ENCODE peak calls at places on chromosomes 5 and 9, in seven cellular contexts. One of them, this sample, is unnamed.

GRCh38 chr5:101390317-101390908 is 487.3 kb upstream of the ST8SIA4 start:
- DNase-seq in breast epithelium: no peak
- DNase-seq in ovary: no peak
- DNase-seq in HepG2: peak; percentile 46
- DNase-seq in spleen: no peak
- DNase-seq in GM12892: no peak
- DNase-seq in GM12891: no peak
- DNase-seq in this sample: peak; percentile 62

GRCh38 chr5:84239509-84239908 is 145.2 kb downstream of the EDIL3 start:
- DNase-seq in breast epithelium: no peak
- DNase-seq in ovary: no peak
- DNase-seq in HepG2: no peak
- DNase-seq in spleen: no peak
- DNase-seq in GM12892: no peak
- DNase-seq in GM12891: no peak
- DNase-seq in this sample: no peak

GRCh38 chr5:113122053-113122452 is 145.5 kb downstream of the DCP2 start:
- DNase-seq in breast epithelium: no peak
- DNase-seq in ovary: peak; percentile 65
- DNase-seq in HepG2: no peak
- DNase-seq in spleen: no peak
- DNase-seq in GM12892: no peak
- DNase-seq in GM12891: no peak
- DNase-seq in this sample: no peak

GRCh38 chr5:220008-220407 is 1.9 kb downstream of the SDHA start:
- DNase-seq in breast epithelium: no peak
- DNase-seq in ovary: no peak
- DNase-seq in HepG2: no peak
- DNase-seq in spleen: no peak
- DNase-seq in GM12892: no peak
- DNase-seq in GM12891: no peak
- DNase-seq in this sample: peak; percentile 24

GRCh38 chr9:81609782-81610738 is 79.3 kb downstream of the TLE1 start:
- DNase-seq in breast epithelium: no peak
- DNase-seq in ovary: no peak
- DNase-seq in HepG2: peak; percentile 94
- DNase-seq in spleen: no peak
- DNase-seq in GM12892: no peak
- DNase-seq in GM12891: no peak
- DNase-seq in this sample: no peak

GRCh38 chr5:14331377-14331776 is 188.2 kb downstream of the TRIO start:
- DNase-seq in breast epithelium: no peak
- DNase-seq in ovary: no peak
- DNase-seq in HepG2: no peak
- DNase-seq in spleen: no peak
- DNase-seq in GM12892: no peak
- DNase-seq in GM12891: peak; percentile 19
- DNase-seq in this sample: no peak

GRCh38 chr9:95336281-95336680 is 18.8 kb upstream of the FANCC start:
- DNase-seq in breast epithelium: no peak
- DNase-seq in ovary: no peak
- DNase-seq in HepG2: peak; percentile 30
- DNase-seq in spleen: no peak
- DNase-seq in GM12892: no peak
- DNase-seq in GM12891: no peak
- DNase-seq in this sample: peak; percentile 56

GRCh38 chr9:98551511-98552286 is 157.0 kb downstream of the GABBR2 start:
- DNase-seq in breast epithelium: peak; percentile 2
- DNase-seq in ovary: no peak
- DNase-seq in HepG2: no peak
- DNase-seq in spleen: no peak
- DNase-seq in GM12892: no peak
- DNase-seq in GM12891: no peak
- DNase-seq in this sample: no peak

GRCh38 chr5:6686916-6687409 is 26.3 kb upstream of the TENT4A start:
- DNase-seq in breast epithelium: no peak
- DNase-seq in ovary: no peak
- DNase-seq in HepG2: peak; percentile 42
- DNase-seq in spleen: no peak
- DNase-seq in GM12892: no peak
- DNase-seq in GM12891: no peak
- DNase-seq in this sample: peak; percentile 23

GRCh38 chr5:181186902-181187499 is 18.0 kb downstream of the TRIM7 start:
- DNase-seq in breast epithelium: no peak
- DNase-seq in ovary: no peak
- DNase-seq in HepG2: no peak
- DNase-seq in spleen: peak; percentile 64
- DNase-seq in GM12892: no peak
- DNase-seq in GM12891: no peak
- DNase-seq in this sample: no peak

GRCh38 chr5:53035868-53036381 is 46.8 kb downstream of the ITGA2 start:
- DNase-seq in breast epithelium: no peak
- DNase-seq in ovary: no peak
- DNase-seq in HepG2: no peak
- DNase-seq in spleen: no peak
- DNase-seq in GM12892: no peak
- DNase-seq in GM12891: no peak
- DNase-seq in this sample: no peak

GRCh38 chr5:123708074-123708806 is 196.3 kb downstream of the CSNK1G3 start:
- DNase-seq in breast epithelium: no peak
- DNase-seq in ovary: no peak
- DNase-seq in HepG2: no peak
- DNase-seq in spleen: no peak
- DNase-seq in GM12892: no peak
- DNase-seq in GM12891: no peak
- DNase-seq in this sample: no peak

GRCh38 chr5:156354571-156354970 is 27.6 kb downstream of the SGCD start:
- DNase-seq in breast epithelium: no peak
- DNase-seq in ovary: no peak
- DNase-seq in HepG2: no peak
- DNase-seq in spleen: no peak
- DNase-seq in GM12892: no peak
- DNase-seq in GM12891: no peak
- DNase-seq in this sample: no peak

GRCh38 chr5:106825379-106825778 is 845.4 kb downstream of the EFNA5 start:
- DNase-seq in breast epithelium: no peak
- DNase-seq in ovary: no peak
- DNase-seq in HepG2: no peak
- DNase-seq in spleen: no peak
- DNase-seq in GM12892: no peak
- DNase-seq in GM12891: no peak
- DNase-seq in this sample: no peak

GRCh38 chr9:14535161-14535930 is 157.9 kb downstream of the ZDHHC21 start:
- DNase-seq in breast epithelium: no peak
- DNase-seq in ovary: no peak
- DNase-seq in HepG2: no peak
- DNase-seq in spleen: no peak
- DNase-seq in GM12892: no peak
- DNase-seq in GM12891: no peak
- DNase-seq in this sample: no peak

GRCh38 chr9:109403766-109404320 is 83.0 kb upstream of the EPB41L4B start:
- DNase-seq in breast epithelium: no peak
- DNase-seq in ovary: no peak
- DNase-seq in HepG2: no peak
- DNase-seq in spleen: no peak
- DNase-seq in GM12892: no peak
- DNase-seq in GM12891: no peak
- DNase-seq in this sample: no peak

DNA sequence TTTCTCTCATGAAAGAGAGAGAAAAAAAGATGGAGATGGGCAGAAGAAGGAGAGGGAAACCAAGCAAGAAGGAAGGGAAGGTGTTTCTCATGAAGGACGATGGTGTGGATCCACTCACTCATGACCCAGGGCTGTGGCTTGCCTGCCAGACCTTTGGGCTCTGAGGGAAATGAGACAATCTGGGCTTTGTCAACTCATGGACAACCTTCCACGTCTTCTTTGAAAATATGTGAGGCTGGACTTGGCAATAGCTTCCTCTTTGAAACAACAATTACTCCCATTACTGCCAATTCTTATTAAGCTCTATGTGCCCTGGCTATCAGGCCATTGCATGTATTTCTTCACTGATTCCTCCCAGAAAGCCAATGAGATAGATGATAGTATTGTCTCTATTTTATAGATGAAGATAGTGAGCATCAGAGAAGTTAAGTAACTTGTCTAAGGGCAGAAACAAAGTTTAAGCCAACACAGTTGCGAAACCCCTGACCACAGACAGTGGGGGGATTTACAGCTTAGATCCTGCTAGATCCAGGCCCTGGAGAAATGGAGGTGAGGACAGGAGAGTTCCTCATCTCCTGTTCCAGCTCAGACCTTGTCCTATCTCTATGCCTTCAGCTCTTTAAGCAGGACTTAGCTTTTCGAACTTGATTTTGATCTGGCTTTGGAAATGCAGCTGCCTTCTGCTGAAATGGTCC is 132.4 kb downstream of the GCNT1 start:
- DNase-seq in breast epithelium: no peak
- DNase-seq in ovary: no peak
- DNase-seq in HepG2: no peak
- DNase-seq in spleen: no peak
- DNase-seq in GM12892: no peak
- DNase-seq in GM12891: no peak
- DNase-seq in this sample: no peak
- TF ChIP-seq POLR2A in breast epithelium: no peak
- TF ChIP-seq POLR2A in ovary: no peak
- TF ChIP-seq POLR2A in HepG2: no peak
- TF ChIP-seq POLR2A in spleen: no peak
- TF ChIP-seq POLR2A in GM12892: no peak
- TF ChIP-seq POLR2A in GM12891: no peak
- TF ChIP-seq POLR2A in this sample: no peak

GRCh38 chr5:149410721-149411432 is 31.8 kb upstream of the IL17B start:
- DNase-seq in breast epithelium: peak; percentile 36
- DNase-seq in ovary: no peak
- DNase-seq in HepG2: peak; percentile 30
- DNase-seq in spleen: no peak
- DNase-seq in GM12892: no peak
- DNase-seq in GM12891: no peak
- DNase-seq in this sample: no peak

GRCh38 chr5:149413477-149414210 is 34.6 kb upstream of the IL17B start:
- DNase-seq in breast epithelium: no peak
- DNase-seq in ovary: no peak
- DNase-seq in HepG2: no peak
- DNase-seq in spleen: no peak
- DNase-seq in GM12892: no peak
- DNase-seq in GM12891: no peak
- DNase-seq in this sample: no peak

GRCh38 chr5:149410071-149410470 is 31.0 kb upstream of the IL17B start:
- DNase-seq in breast epithelium: no peak
- DNase-seq in ovary: peak; percentile 16
- DNase-seq in HepG2: no peak
- DNase-seq in spleen: no peak
- DNase-seq in GM12892: no peak
- DNase-seq in GM12891: no peak
- DNase-seq in this sample: no peak

GRCh38 chr5:149412783-149413476 is 33.8 kb upstream of the IL17B start:
- DNase-seq in breast epithelium: no peak
- DNase-seq in ovary: peak; percentile 53
- DNase-seq in HepG2: no peak
- DNase-seq in spleen: no peak
- DNase-seq in GM12892: no peak
- DNase-seq in GM12891: no peak
- DNase-seq in this sample: no peak

GRCh38 chr5:149411738-149412519 is 32.8 kb upstream of the IL17B start:
- DNase-seq in breast epithelium: peak; percentile 19
- DNase-seq in ovary: no peak
- DNase-seq in HepG2: no peak
- DNase-seq in spleen: no peak
- DNase-seq in GM12892: no peak
- DNase-seq in GM12891: no peak
- DNase-seq in this sample: no peak
- TF ChIP-seq POLR2A in breast epithelium: no peak
- TF ChIP-seq POLR2A in ovary: no peak
- TF ChIP-seq POLR2A in HepG2: no peak
- TF ChIP-seq POLR2A in spleen: no peak
- TF ChIP-seq POLR2A in GM12892: no peak
- TF ChIP-seq POLR2A in GM12891: no peak
- TF ChIP-seq POLR2A in this sample: no peak

DNA sequence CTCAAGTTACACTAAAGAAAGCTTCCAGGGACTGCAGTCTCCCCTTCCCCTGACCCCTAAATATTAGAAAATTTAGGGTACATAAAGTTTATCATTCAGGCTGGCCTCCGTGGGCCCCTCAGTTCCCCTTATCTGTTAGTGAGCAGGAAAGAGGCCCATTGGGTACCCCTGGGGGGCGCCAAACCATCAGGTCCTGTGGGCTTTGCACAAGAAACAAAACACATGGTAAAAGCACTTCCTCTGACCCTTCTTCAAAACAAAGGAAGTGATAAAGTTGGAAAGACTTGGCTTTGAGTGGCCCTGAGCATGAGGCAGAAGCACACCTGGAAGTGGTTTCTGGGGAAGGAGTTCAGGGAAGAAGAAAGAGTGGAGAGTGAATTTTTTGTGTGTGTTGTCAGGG is 213.0 kb downstream of the SMARCA2 start:
- DNase-seq in breast epithelium: no peak
- DNase-seq in ovary: peak; percentile 32
- DNase-seq in HepG2: no peak
- DNase-seq in spleen: no peak
- DNase-seq in GM12892: no peak
- DNase-seq in GM12891: no peak
- DNase-seq in this sample: peak; percentile 32
- TF ChIP-seq POLR2A in breast epithelium: no peak
- TF ChIP-seq POLR2A in ovary: no peak
- TF ChIP-seq POLR2A in HepG2: no peak
- TF ChIP-seq POLR2A in spleen: no peak
- TF ChIP-seq POLR2A in GM12892: no peak
- TF ChIP-seq POLR2A in GM12891: no peak
- TF ChIP-seq POLR2A in this sample: no peak

GRCh38 chr5:172772112-172772906 is 1.3 kb upstream of the DUSP1 start:
- DNase-seq in breast epithelium: peak; percentile 96
- DNase-seq in ovary: peak; percentile 94
- DNase-seq in HepG2: peak; percentile 92
- DNase-seq in spleen: peak; percentile 98
- DNase-seq in GM12892: peak; percentile 64
- DNase-seq in GM12891: peak; percentile 68
- DNase-seq in this sample: peak; percentile 94
- TF ChIP-seq POLR2A in breast epithelium: peak; percentile 18
- TF ChIP-seq POLR2A in ovary: no peak
- TF ChIP-seq POLR2A in HepG2: no peak
- TF ChIP-seq POLR2A in spleen: peak; percentile 37
- TF ChIP-seq POLR2A in GM12892: peak; percentile 2
- TF ChIP-seq POLR2A in GM12891: no peak
- TF ChIP-seq POLR2A in this sample: peak; percentile 85

GRCh38 chr9:120386390-120387131 is 193.4 kb downstream of the CDK5RAP2 start:
- DNase-seq in breast epithelium: no peak
- DNase-seq in ovary: no peak
- DNase-seq in HepG2: peak; percentile 89
- DNase-seq in spleen: no peak
- DNase-seq in GM12892: no peak
- DNase-seq in GM12891: no peak
- DNase-seq in this sample: no peak
- TF ChIP-seq POLR2A in breast epithelium: no peak
- TF ChIP-seq POLR2A in ovary: no peak
- TF ChIP-seq POLR2A in HepG2: no peak
- TF ChIP-seq POLR2A in spleen: no peak
- TF ChIP-seq POLR2A in GM12892: no peak
- TF ChIP-seq POLR2A in GM12891: no peak
- TF ChIP-seq POLR2A in this sample: no peak

GRCh38 chr5:150640311-150641005 is at the start of gene SYNPO:
- DNase-seq in breast epithelium: no peak
- DNase-seq in ovary: peak; percentile 92
- DNase-seq in HepG2: peak; percentile 25
- DNase-seq in spleen: no peak
- DNase-seq in GM12892: no peak
- DNase-seq in GM12891: no peak
- DNase-seq in this sample: no peak
- TF ChIP-seq POLR2A in breast epithelium: no peak
- TF ChIP-seq POLR2A in ovary: peak; percentile 15
- TF ChIP-seq POLR2A in HepG2: no peak
- TF ChIP-seq POLR2A in spleen: no peak
- TF ChIP-seq POLR2A in GM12892: no peak
- TF ChIP-seq POLR2A in GM12891: no peak
- TF ChIP-seq POLR2A in this sample: no peak

This sample was measured in erythroblast.